ENCODE peak calls at places on chromosomes 13 and 19, in seven cellular contexts. E is AG04450; X is aorta; G is NT2/D1; D is CD4-positive, CD25-positive, alpha-beta regulatory T cell; U is psoas muscle; L is fibroblast of lung. Y is an unnamed sample.
A peak's percentile ranks its signal among the peaks of the same experiment; 100 is the strongest.

GRCh38 chr19:19096641-19097627 is 33.1 kb downstream of the SLC25A42 start:
- DNase-seq in D (no peak), U (no peak), E (no peak), X (no peak), G (no peak), L (no peak), Y (no peak)

GRCh38 chr13:114108141-114108761 is 24.2 kb downstream of the RASA3 start:
- DNase-seq in G (no peak), U (peak; percentile 6), L (no peak), D (no peak), X (peak; percentile 42), E (no peak), Y (no peak)

GRCh38 chr13:23567792-23568480 is 2.3 kb upstream of the TNFRSF19 start:
- DNase-seq in X (no peak), L (peak; percentile 12), E (no peak), D (no peak), U (no peak), G (no peak), Y (no peak)

GRCh38 chr19:16258440-16258903 is 60.8 kb downstream of the AP1M1 start:
- DNase-seq in U (peak; percentile 63), G (no peak), D (no peak), X (peak; percentile 79), E (no peak), L (no peak), Y (no peak)

GRCh38 chr13:48539550-48539949 is 6.7 kb upstream of the RCBTB2 start:
- DNase-seq in X (no peak), E (no peak), D (no peak), G (no peak), L (no peak), U (peak; percentile 31), Y (no peak)

GRCh38 chr13:47230155-47230554 is 333.3 kb upstream of the HTR2A start:
- DNase-seq in G (no peak), X (no peak), D (no peak), L (no peak), E (no peak), U (no peak), Y (no peak)

GRCh38 chr13:108276060-108276459 is 6.5 kb downstream of the TNFSF13B start:
- DNase-seq in G (no peak), E (no peak), U (peak; percentile 33), D (no peak), X (peak; percentile 66), L (no peak), Y (no peak)

GRCh38 chr13:105565328-105565727 is 970.1 kb downstream of the EFNB2 start:
- DNase-seq in L (peak; percentile 4), D (no peak), X (no peak), G (no peak), U (no peak), E (no peak), Y (no peak)

GRCh38 chr13:109697936-109698335 is 88.4 kb downstream of the IRS2 start:
- DNase-seq in U (no peak), G (no peak), E (no peak), D (no peak), X (no peak), L (no peak), Y (no peak)

GRCh38 chr13:46530084-46530935 is 22.7 kb upstream of the LRCH1 start:
- DNase-seq in L (peak; percentile 68), X (no peak), E (no peak), G (no peak), D (no peak), U (no peak), Y (no peak)

GRCh38 chr19:50949792-50950320 is 3.0 kb downstream of the KLK5 start:
- DNase-seq in U (no peak), G (no peak), E (no peak), D (no peak), L (no peak), X (no peak), Y (no peak)

GRCh38 chr13:113065406-113066141 is 40.0 kb upstream of the F7 start:
- DNase-seq in U (no peak), L (peak; percentile 22), G (no peak), D (no peak), E (no peak), X (no peak), Y (peak; percentile 59)

GRCh38 chr13:94169783-94170513 is 309.5 kb downstream of the DCT start:
- DNase-seq in E (no peak), U (peak; percentile 35), D (no peak), L (peak; percentile 50), G (no peak), X (peak; percentile 79), Y (peak; percentile 80)

GRCh38 chr13:31236211-31236786 is 36.5 kb downstream of the B3GLCT start:
- DNase-seq in E (peak; percentile 15), G (no peak), L (peak; percentile 32), U (no peak), X (no peak), D (no peak), Y (no peak)

GRCh38 chr13:41040584-41041334 is 20.6 kb upstream of the WBP4 start:
- DNase-seq in G (no peak), U (no peak), D (no peak), E (no peak), L (peak; percentile 16), X (no peak), Y (no peak)

GRCh38 chr19:18612051-18612771 is 459 bp upstream of the TMEM59L start:
- DNase-seq in G (no peak), X (no peak), L (no peak), U (no peak), D (no peak), E (no peak), Y (no peak)

GRCh38 chr13:37058801-37059135 is 720 bp downstream of the SUPT20H start:
- DNase-seq in L (peak; percentile 38), G (no peak), D (no peak), U (no peak), E (no peak), X (no peak), Y (peak; percentile 4)

GRCh38 chr19:49361438-49362047 is 673 bp downstream of the TEAD2 start:
- DNase-seq in E (peak; percentile 66), U (peak; percentile 77), G (no peak), X (peak; percentile 82), L (peak; percentile 82), D (no peak), Y (peak; percentile 47)

GRCh38 chr19:47310819-47311218 is 1.2 kb downstream of the C5AR1 start:
- DNase-seq in D (no peak), U (no peak), E (no peak), L (no peak), G (no peak), X (peak; percentile 74), Y (no peak)

GRCh38 chr13:50072676-50073075 is 57.4 kb downstream of the KCNRG start:
- DNase-seq in G (no peak), E (no peak), U (no peak), X (no peak), D (no peak), L (no peak), Y (no peak)

GRCh38 chr19:3792114-3792513 is 5.9 kb upstream of the MATK start:
- DNase-seq in D (no peak), E (no peak), G (no peak), L (no peak), U (no peak), X (no peak), Y (no peak)
- H3K27me3 ChIP-seq in D (no peaks in the 10 kb centered on the region), E (peaks cover 13% of the 10 kb centered on the region), G (no peaks in the 10 kb centered on the region), L (no peaks in the 10 kb centered on the region), U (peaks cover 17% of the 10 kb centered on the region), X (no peaks in the 10 kb centered on the region), Y (no peaks in the 10 kb centered on the region)

DNA sequence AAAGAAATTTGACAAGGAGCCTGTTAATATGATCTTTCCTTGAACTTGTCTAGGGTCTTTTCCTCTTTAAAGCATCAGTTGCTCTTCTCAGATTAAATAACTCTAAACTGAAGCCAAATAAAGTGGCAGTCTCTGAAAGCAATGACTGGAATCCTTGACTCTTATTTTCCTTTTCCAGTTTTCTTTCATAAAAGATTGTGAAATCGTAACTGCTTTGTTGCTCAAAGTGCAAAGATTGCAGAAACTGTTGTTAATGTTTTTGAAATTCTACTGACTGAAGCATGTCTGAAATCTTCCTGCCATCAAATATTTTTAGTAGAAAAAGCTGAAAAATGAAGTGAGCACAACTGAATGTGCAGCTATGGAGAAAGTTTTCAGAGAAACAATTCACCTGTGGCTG is 1.9 kb downstream of the NHLRC3 start:
- DNase-seq in L (no peak), G (no peak), D (no peak), U (no peak), X (no peak), E (no peak), Y (no peak)
- H3K4me3 ChIP-seq in L (no peak overlapping the region), G (no peak overlapping the region), D (no peak overlapping the region), U (no peak overlapping the region), X (no peak overlapping the region), E (no peak overlapping the region), Y (no peak overlapping the region)

DNA sequence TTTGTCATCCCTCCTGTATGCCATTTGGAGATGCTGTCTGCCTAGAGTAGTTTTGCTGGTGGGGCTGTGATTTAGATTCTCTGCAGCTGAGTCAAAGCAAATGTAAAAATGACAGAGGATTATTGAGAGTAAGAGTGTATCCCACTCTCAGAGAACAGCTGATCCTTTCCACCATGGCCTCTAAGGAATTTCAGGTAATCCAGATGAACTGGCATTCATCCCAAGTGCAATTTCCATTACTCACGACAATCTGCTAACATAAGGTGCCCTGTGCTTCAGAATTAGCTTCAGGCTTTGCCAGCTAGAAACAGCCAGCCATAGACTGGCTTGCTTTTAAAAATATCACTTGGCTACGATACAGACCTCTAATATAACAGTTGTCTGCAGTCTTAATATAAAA is 16.9 kb downstream of the PABPC3 start:
- DNase-seq in X (no peak), U (no peak), D (no peak), G (no peak), L (no peak), E (no peak), Y (no peak)
- H3K27me3 ChIP-seq in X (no peaks in the 10 kb centered on the region), U (no peaks in the 10 kb centered on the region), D (peaks cover 17% of the 10 kb centered on the region), G (no peaks in the 10 kb centered on the region), L (no peaks in the 10 kb centered on the region), E (peaks cover 4% of the 10 kb centered on the region), Y (peaks cover 13% of the 10 kb centered on the region)

DNA sequence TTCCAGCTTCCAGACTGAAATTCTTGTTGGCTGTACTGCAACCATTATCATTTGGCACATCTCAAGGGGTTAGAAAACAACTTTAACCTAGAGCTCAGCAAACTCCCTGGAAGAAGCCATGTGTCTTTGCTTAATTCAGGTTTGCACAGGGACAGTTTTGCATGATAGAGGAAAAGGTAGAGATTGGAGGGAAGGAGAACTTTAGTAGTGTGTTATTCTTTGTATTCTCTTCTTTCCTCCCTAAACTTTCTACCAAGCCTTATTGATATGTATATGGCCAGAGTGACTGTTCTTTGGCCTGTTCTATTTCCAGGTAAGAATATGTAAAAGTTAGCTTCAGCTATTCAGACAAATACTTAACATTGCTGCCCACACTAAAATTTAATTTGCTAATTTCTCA is 53.1 kb downstream of the UGGT2 start:
- DNase-seq in X (no peak), E (no peak), D (no peak), U (no peak), G (no peak), L (no peak), Y (no peak)
- H3K4me3 ChIP-seq in X (no peak overlapping the region), E (no peak overlapping the region), D (no peak overlapping the region), U (no peak overlapping the region), G (no peak overlapping the region), L (no peak overlapping the region), Y (no peak overlapping the region)